ENCODE peak calls at places on chromosomes 2 and 18, in ten cellular contexts. Q is NCI-H2029; A is CD4-positive, alpha-beta T cell; Y is astrocyte of the cerebellum; L is prostate gland; V is NCI-H1105 treated with DMSO at 0.1 percent for 48 hours; M is hypothalamus; N is activated effector memory CD4-positive, alpha-beta T cell treated with Interleukin-2 at 50 U/mL for 16 hours; B is nephron progenitor cell; S is chondrocyte. W is an unnamed sample.

GRCh38 chr2:86020984-86021383 is 84.7 kb downstream of the POLR1A start:
- DNase-seq in Q (no peak), A (no peak), Y (no peak), L (no peak), V (no peak), M (peak), N (no peak), B (no peak), S (peak), W (no peak)

GRCh38 chr2:182456784-182457183 is 29.9 kb upstream of the PDE1A start:
- DNase-seq in Q (no peak), A (no peak), Y (peak), L (no peak), V (no peak), M (no peak), N (no peak), B (no peak), S (no peak), W (peak)

GRCh38 chr2:184517402-184517801 is 80.9 kb upstream of the ZNF804A start:
- DNase-seq in Q (no peak), A (no peak), Y (no peak), L (no peak), V (no peak), M (no peak), N (no peak), B (no peak), S (no peak), W (no peak)

GRCh38 chr2:165776013-165776412 is 18.0 kb downstream of the GALNT3 start:
- DNase-seq in Q (peak), A (no peak), Y (peak), L (peak), V (peak), M (no peak), N (no peak), B (no peak), S (no peak), W (no peak)

GRCh38 chr2:19059076-19059475 is 299.3 kb downstream of the OSR1 start:
- DNase-seq in Q (no peak), A (no peak), Y (no peak), L (peak), V (no peak), M (no peak), N (no peak), B (no peak), S (no peak), W (no peak)

GRCh38 chr18:78128004-78128403 is 851.6 kb upstream of the SALL3 start:
- DNase-seq in Q (no peak), A (no peak), Y (no peak), L (no peak), V (no peak), M (no peak), N (no peak), B (no peak), S (no peak), W (no peak)

GRCh38 chr2:72788756-72789155 is 37.1 kb downstream of the EXOC6B start:
- DNase-seq in Q (no peak), A (no peak), Y (peak), L (no peak), V (no peak), M (no peak), N (no peak), B (no peak), S (no peak), W (peak)

GRCh38 chr2:143903172-143903856 is 616.6 kb downstream of the ZEB2 start:
- DNase-seq in Q (no peak), A (no peak), Y (no peak), L (no peak), V (no peak), M (peak), N (no peak), B (no peak), S (no peak), W (no peak)

GRCh38 chr2:47354013-47354816 is 48.7 kb upstream of the MSH2 start:
- DNase-seq in Q (no peak), A (no peak), Y (peak), L (no peak), V (no peak), M (no peak), N (no peak), B (no peak), S (no peak), W (peak)

GRCh38 chr2:217597681-217598080 is 405.1 kb downstream of the TNS1 start:
- DNase-seq in Q (no peak), A (no peak), Y (no peak), L (no peak), V (no peak), M (no peak), N (no peak), B (no peak), S (no peak), W (no peak)